ENCODE peak calls at places on chromosome 3, in five cellular contexts. One of them, this sample, is unnamed.

GRCh38 chr3:101988591-101988990 is 139.3 kb downstream of the NFKBIZ start:
- DNase-seq in foreskin fibroblast: peak; percentile 19
- DNase-seq in breast epithelium: no peak
- DNase-seq in mucosa of descending colon: no peak
- DNase-seq in fibroblast of lung: no peak
- DNase-seq in this sample: no peak

GRCh38 chr3:172673210-172673679 is 37.6 kb downstream of the NCEH1 start:
- DNase-seq in foreskin fibroblast: peak; percentile 85
- DNase-seq in breast epithelium: no peak
- DNase-seq in mucosa of descending colon: peak; percentile 89
- DNase-seq in fibroblast of lung: peak; percentile 78
- DNase-seq in this sample: peak; percentile 74

GRCh38 chr3:66335671-66336070 is 114.9 kb downstream of the SLC25A26 start:
- DNase-seq in foreskin fibroblast: no peak
- DNase-seq in breast epithelium: no peak
- DNase-seq in mucosa of descending colon: no peak
- DNase-seq in fibroblast of lung: no peak
- DNase-seq in this sample: no peak

GRCh38 chr3:67291287-67292252 is 293.5 kb downstream of the KBTBD8 start:
- DNase-seq in foreskin fibroblast: peak; percentile 5
- DNase-seq in breast epithelium: no peak
- DNase-seq in mucosa of descending colon: no peak
- DNase-seq in fibroblast of lung: no peak
- DNase-seq in this sample: no peak

GRCh38 chr3:9147215-9147895 is 102.1 kb downstream of the SRGAP3 start:
- DNase-seq in foreskin fibroblast: peak; percentile 16
- DNase-seq in breast epithelium: no peak
- DNase-seq in mucosa of descending colon: no peak
- DNase-seq in fibroblast of lung: no peak
- DNase-seq in this sample: peak; percentile 6

GRCh38 chr3:72015463-72015862 is 230.5 kb upstream of the PROK2 start:
- DNase-seq in foreskin fibroblast: no peak
- DNase-seq in breast epithelium: no peak
- DNase-seq in mucosa of descending colon: no peak
- DNase-seq in fibroblast of lung: no peak
- DNase-seq in this sample: no peak

GRCh38 chr3:133568294-133569014 is 5.0 kb upstream of the CDV3 start:
- DNase-seq in foreskin fibroblast: peak; percentile 94
- DNase-seq in breast epithelium: no peak
- DNase-seq in mucosa of descending colon: no peak
- DNase-seq in fibroblast of lung: peak; percentile 90
- DNase-seq in this sample: peak; percentile 87

GRCh38 chr3:187368765-187369450 is 723 bp downstream of the RTP4 start:
- DNase-seq in foreskin fibroblast: peak; percentile 5
- DNase-seq in breast epithelium: no peak
- DNase-seq in mucosa of descending colon: peak; percentile 24
- DNase-seq in fibroblast of lung: no peak
- DNase-seq in this sample: no peak

GRCh38 chr3:113838631-113839209 is at the start of gene GRAMD1C:
- DNase-seq in foreskin fibroblast: peak; percentile 95
- DNase-seq in breast epithelium: peak; percentile 80
- DNase-seq in mucosa of descending colon: peak; percentile 89
- DNase-seq in fibroblast of lung: peak; percentile 89
- DNase-seq in this sample: peak; percentile 89

GRCh38 chr3:142077155-142077858 is 72.0 kb downstream of the TFDP2 start:
- DNase-seq in foreskin fibroblast: no peak
- DNase-seq in breast epithelium: no peak
- DNase-seq in mucosa of descending colon: no peak
- DNase-seq in fibroblast of lung: no peak
- DNase-seq in this sample: no peak

GRCh38 chr3:155024006-155024638 is 56.0 kb upstream of the MME start:
- DNase-seq in foreskin fibroblast: no peak
- DNase-seq in breast epithelium: no peak
- DNase-seq in mucosa of descending colon: no peak
- DNase-seq in fibroblast of lung: no peak
- DNase-seq in this sample: peak; percentile 13

GRCh38 chr3:9101286-9101685 is 138.0 kb upstream of the RAD18 start:
- DNase-seq in foreskin fibroblast: no peak
- DNase-seq in breast epithelium: no peak
- DNase-seq in mucosa of descending colon: no peak
- DNase-seq in fibroblast of lung: no peak
- DNase-seq in this sample: no peak

GRCh38 chr3:36923523-36923943 is 21.3 kb downstream of the TRANK1 start:
- DNase-seq in foreskin fibroblast: no peak
- DNase-seq in breast epithelium: no peak
- DNase-seq in mucosa of descending colon: peak; percentile 50
- DNase-seq in fibroblast of lung: no peak
- DNase-seq in this sample: no peak

GRCh38 chr3:185677146-185677829 is 91.2 kb downstream of the SENP2 start:
- DNase-seq in foreskin fibroblast: peak; percentile 87
- DNase-seq in breast epithelium: no peak
- DNase-seq in mucosa of descending colon: peak; percentile 75
- DNase-seq in fibroblast of lung: peak; percentile 85
- DNase-seq in this sample: peak; percentile 82

GRCh38 chr3:21484323-21485154 is 266.5 kb downstream of the ZNF385D start:
- DNase-seq in foreskin fibroblast: peak; percentile 85
- DNase-seq in breast epithelium: no peak
- DNase-seq in mucosa of descending colon: peak; percentile 12
- DNase-seq in fibroblast of lung: peak; percentile 83
- DNase-seq in this sample: peak; percentile 72

GRCh38 chr3:107209302-107210060 is 167.8 kb upstream of the CCDC54 start:
- DNase-seq in foreskin fibroblast: no peak
- DNase-seq in breast epithelium: no peak
- DNase-seq in mucosa of descending colon: no peak
- DNase-seq in fibroblast of lung: no peak
- DNase-seq in this sample: no peak

GRCh38 chr3:25664066-25664809 is 469 bp downstream of the TOP2B start:
- DNase-seq in foreskin fibroblast: peak; percentile 79
- DNase-seq in breast epithelium: peak; percentile 74
- DNase-seq in mucosa of descending colon: peak; percentile 75
- DNase-seq in fibroblast of lung: peak; percentile 39
- DNase-seq in this sample: peak; percentile 46

GRCh38 chr3:117184574-117184973 is 475.0 kb downstream of the TUSC7 start:
- DNase-seq in foreskin fibroblast: peak; percentile 86
- DNase-seq in breast epithelium: no peak
- DNase-seq in mucosa of descending colon: no peak
- DNase-seq in fibroblast of lung: no peak
- DNase-seq in this sample: peak; percentile 11

GRCh38 chr3:46705022-46705530 is 3.9 kb downstream of the TMIE start:
- DNase-seq in foreskin fibroblast: peak; percentile 81
- DNase-seq in breast epithelium: peak; percentile 80
- DNase-seq in mucosa of descending colon: peak; percentile 83
- DNase-seq in fibroblast of lung: peak; percentile 67
- DNase-seq in this sample: peak; percentile 65

GRCh38 chr3:58144478-58145142 is 66.2 kb downstream of the DNASE1L3 start:
- DNase-seq in foreskin fibroblast: no peak
- DNase-seq in breast epithelium: no peak
- DNase-seq in mucosa of descending colon: no peak
- DNase-seq in fibroblast of lung: no peak
- DNase-seq in this sample: no peak

GRCh38 chr3:36525115-36525711 is 144.9 kb downstream of the STAC start:
- DNase-seq in foreskin fibroblast: peak; percentile 63
- DNase-seq in breast epithelium: no peak
- DNase-seq in mucosa of descending colon: no peak
- DNase-seq in fibroblast of lung: no peak
- DNase-seq in this sample: peak; percentile 84

GRCh38 chr3:9402410-9403228 is 5.2 kb downstream of the SETD5 start:
- DNase-seq in foreskin fibroblast: peak; percentile 21
- DNase-seq in breast epithelium: no peak
- DNase-seq in mucosa of descending colon: peak; percentile 81
- DNase-seq in fibroblast of lung: peak; percentile 40
- DNase-seq in this sample: peak; percentile 39

GRCh38 chr3:149283401-149283800 is 50.0 kb downstream of the TM4SF18 start:
- DNase-seq in foreskin fibroblast: no peak
- DNase-seq in breast epithelium: no peak
- DNase-seq in mucosa of descending colon: no peak
- DNase-seq in fibroblast of lung: no peak
- DNase-seq in this sample: no peak

GRCh38 chr3:149280950-149281349 is 52.5 kb downstream of the TM4SF18 start:
- DNase-seq in foreskin fibroblast: no peak
- DNase-seq in breast epithelium: no peak
- DNase-seq in mucosa of descending colon: no peak
- DNase-seq in fibroblast of lung: no peak
- DNase-seq in this sample: no peak

GRCh38 chr3:149284034-149284433 is 49.4 kb downstream of the TM4SF18 start:
- DNase-seq in foreskin fibroblast: no peak
- DNase-seq in breast epithelium: no peak
- DNase-seq in mucosa of descending colon: no peak
- DNase-seq in fibroblast of lung: no peak
- DNase-seq in this sample: no peak

GRCh38 chr3:149282836-149283235 is 50.6 kb downstream of the TM4SF18 start:
- DNase-seq in foreskin fibroblast: no peak
- DNase-seq in breast epithelium: no peak
- DNase-seq in mucosa of descending colon: no peak
- DNase-seq in fibroblast of lung: no peak
- DNase-seq in this sample: no peak

DNA sequence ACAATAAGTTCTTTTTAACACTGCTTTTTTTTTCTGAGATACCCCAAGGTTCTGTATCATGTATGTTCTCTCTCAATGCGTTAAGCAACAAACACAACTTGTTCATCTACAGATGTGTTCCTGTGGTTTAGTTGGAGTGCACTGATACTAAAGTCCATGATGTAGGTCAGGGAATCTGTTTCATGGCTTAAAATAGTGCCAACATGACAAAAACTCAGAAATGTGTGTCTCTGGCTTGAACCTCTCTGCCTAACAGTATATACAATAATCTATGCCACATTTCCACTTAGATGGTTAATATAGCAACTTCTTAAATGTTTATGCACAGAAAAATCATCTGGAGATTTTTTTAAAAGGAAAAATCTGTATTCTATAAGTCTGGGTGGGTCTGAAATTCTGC is 51.1 kb downstream of the TM4SF18 start:
- DNase-seq in foreskin fibroblast: no peak
- DNase-seq in breast epithelium: no peak
- DNase-seq in mucosa of descending colon: no peak
- DNase-seq in fibroblast of lung: no peak
- DNase-seq in this sample: no peak
- TF ChIP-seq CTCF in foreskin fibroblast: no peak
- TF ChIP-seq CTCF in breast epithelium: no peak
- TF ChIP-seq CTCF in mucosa of descending colon: no peak
- TF ChIP-seq CTCF in fibroblast of lung: no peak
- TF ChIP-seq CTCF in this sample: no peak

DNA sequence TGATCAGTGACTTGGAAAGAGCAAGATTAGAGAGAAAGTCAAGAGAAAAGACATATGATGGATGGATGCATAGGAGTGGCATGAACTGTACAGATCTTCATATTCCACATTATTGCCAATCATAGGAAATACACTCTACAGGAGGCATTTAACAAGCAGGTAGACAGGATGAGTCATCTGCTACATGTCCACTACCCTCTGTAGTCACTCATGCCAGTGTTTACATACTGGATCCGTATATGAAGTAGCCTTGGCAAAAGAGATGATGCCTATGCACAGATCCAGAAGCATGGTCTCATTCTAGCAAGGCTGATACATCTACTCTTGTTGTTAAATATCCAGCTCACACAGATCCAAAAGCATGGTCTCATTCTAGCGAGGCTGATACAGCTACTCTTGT is 632.1 kb downstream of the ROBO2 start:
- DNase-seq in foreskin fibroblast: no peak
- DNase-seq in breast epithelium: no peak
- DNase-seq in mucosa of descending colon: no peak
- DNase-seq in fibroblast of lung: no peak
- DNase-seq in this sample: no peak
- H3K4me3 ChIP-seq in foreskin fibroblast: no peak overlapping the region
- H3K4me3 ChIP-seq in breast epithelium: no peak overlapping the region
- H3K4me3 ChIP-seq in mucosa of descending colon: no peak overlapping the region
- H3K4me3 ChIP-seq in fibroblast of lung: no peak overlapping the region
- H3K4me3 ChIP-seq in this sample: no peak overlapping the region

DNA sequence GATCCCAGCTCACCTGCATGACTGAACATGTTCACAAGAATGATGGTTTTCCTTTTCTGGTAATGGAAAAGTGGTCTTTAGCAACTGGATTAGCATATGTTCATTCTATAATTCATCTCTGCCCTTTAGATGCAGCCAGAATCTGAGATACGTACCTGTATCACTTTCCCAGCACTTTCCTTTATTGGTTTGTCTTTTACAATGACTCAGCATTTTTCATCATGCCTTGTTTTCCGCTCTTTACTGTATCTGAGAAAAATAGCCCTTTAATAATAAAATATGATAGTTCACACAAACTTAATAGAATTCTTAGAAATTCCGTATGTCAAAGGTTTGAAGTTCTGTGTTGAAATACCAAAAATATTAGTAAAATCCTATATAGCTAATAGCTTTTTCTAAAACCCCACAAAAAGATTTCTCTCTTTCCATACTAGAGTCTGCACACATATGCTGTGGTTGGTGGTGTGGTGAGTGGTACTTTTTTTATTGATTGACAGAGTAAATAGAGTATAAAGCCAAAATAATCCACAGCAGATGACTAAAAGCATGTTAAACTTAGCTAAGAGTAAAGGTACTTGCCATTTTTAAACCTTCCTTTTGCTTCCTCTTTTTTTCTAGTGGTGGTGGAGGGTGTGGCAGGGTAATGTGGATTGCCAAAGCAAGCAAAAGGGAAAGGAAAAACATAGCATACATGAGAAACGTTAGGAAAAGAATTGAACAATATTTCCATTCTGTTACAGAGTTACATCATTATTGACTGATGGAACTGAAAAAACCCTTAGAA is 328.9 kb upstream of the RBMS3 start:
- DNase-seq in foreskin fibroblast: peak; percentile 7
- DNase-seq in breast epithelium: no peak
- DNase-seq in mucosa of descending colon: no peak
- DNase-seq in fibroblast of lung: no peak
- DNase-seq in this sample: no peak
- TF ChIP-seq CTCF in foreskin fibroblast: no peak
- TF ChIP-seq CTCF in breast epithelium: no peak
- TF ChIP-seq CTCF in mucosa of descending colon: no peak
- TF ChIP-seq CTCF in fibroblast of lung: no peak
- TF ChIP-seq CTCF in this sample: no peak

DNA sequence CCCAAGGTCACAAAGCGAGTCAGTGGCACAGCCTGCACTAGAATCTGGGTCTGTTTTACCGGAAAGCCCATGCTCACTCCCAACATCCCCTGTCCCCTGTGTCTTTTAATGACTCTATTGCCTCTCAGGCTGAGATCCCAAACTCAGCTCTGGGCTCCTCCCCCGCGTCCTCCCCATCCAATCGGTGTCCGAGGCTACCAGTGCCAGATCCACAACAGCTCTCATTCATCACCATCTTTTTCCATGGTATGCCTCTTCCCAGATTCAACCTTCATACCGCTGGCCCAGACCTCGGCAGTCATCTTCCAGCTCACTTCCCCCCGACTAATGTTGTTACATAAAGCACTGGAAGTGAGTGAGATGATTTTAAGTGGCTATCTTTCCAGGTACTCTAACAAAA is 16.1 kb upstream of the KY start:
- DNase-seq in foreskin fibroblast: no peak
- DNase-seq in breast epithelium: no peak
- DNase-seq in mucosa of descending colon: no peak
- DNase-seq in fibroblast of lung: no peak
- DNase-seq in this sample: no peak
- H3K4me3 ChIP-seq in foreskin fibroblast: no peak overlapping the region
- H3K4me3 ChIP-seq in breast epithelium: no peak overlapping the region
- H3K4me3 ChIP-seq in mucosa of descending colon: no peak overlapping the region
- H3K4me3 ChIP-seq in fibroblast of lung: no peak overlapping the region
- H3K4me3 ChIP-seq in this sample: no peak overlapping the region